ENCODE peak calls at places on chromosome 3, in seven cellular contexts. One of them, this sample, is unnamed.

GRCh38 chr3:159807137-159808028 is 181.3 kb upstream of the IL12A start:
- DNase-seq in lower lobe of right lung: no peak
- DNase-seq in caudate nucleus: no peak
- DNase-seq in A549: no peak
- DNase-seq in tibial artery: no peak
- DNase-seq in endodermal cell: no peak
- DNase-seq in H9: no peak
- DNase-seq in this sample: no peak

GRCh38 chr3:50172615-50173220 is 17.6 kb downstream of the SEMA3F start:
- DNase-seq in A549: no peak
- DNase-seq in lower lobe of right lung: no peak
- DNase-seq in H9: no peak
- DNase-seq in caudate nucleus: no peak
- DNase-seq in endodermal cell: no peak
- DNase-seq in tibial artery: no peak
- DNase-seq in this sample: no peak

GRCh38 chr3:194265505-194265892 is 85.6 kb downstream of the CPN2 start:
- DNase-seq in caudate nucleus: peak
- DNase-seq in lower lobe of right lung: peak
- DNase-seq in H9: peak
- DNase-seq in tibial artery: peak
- DNase-seq in endodermal cell: peak
- DNase-seq in A549: no peak
- DNase-seq in this sample: no peak

GRCh38 chr3:118629821-118630220 is 404.8 kb downstream of the IGSF11 start:
- DNase-seq in tibial artery: no peak
- DNase-seq in H9: no peak
- DNase-seq in caudate nucleus: no peak
- DNase-seq in endodermal cell: no peak
- DNase-seq in A549: no peak
- DNase-seq in lower lobe of right lung: no peak
- DNase-seq in this sample: no peak

GRCh38 chr3:32355892-32356291 is 35.8 kb upstream of the CMTM7 start:
- DNase-seq in lower lobe of right lung: no peak
- DNase-seq in A549: no peak
- DNase-seq in tibial artery: no peak
- DNase-seq in H9: no peak
- DNase-seq in caudate nucleus: no peak
- DNase-seq in endodermal cell: no peak
- DNase-seq in this sample: no peak

GRCh38 chr3:127961963-127962362 is 46.9 kb downstream of the KBTBD12 start:
- DNase-seq in tibial artery: no peak
- DNase-seq in H9: no peak
- DNase-seq in endodermal cell: peak
- DNase-seq in lower lobe of right lung: no peak
- DNase-seq in caudate nucleus: no peak
- DNase-seq in A549: peak
- DNase-seq in this sample: no peak

GRCh38 chr3:197322149-197322548 is 23.7 kb upstream of the DLG1 start:
- DNase-seq in caudate nucleus: no peak
- DNase-seq in tibial artery: no peak
- DNase-seq in lower lobe of right lung: no peak
- DNase-seq in H9: no peak
- DNase-seq in A549: no peak
- DNase-seq in endodermal cell: no peak
- DNase-seq in this sample: no peak

GRCh38 chr3:52154135-52155094 is at the start of gene POC1A:
- DNase-seq in endodermal cell: peak
- DNase-seq in H9: peak
- DNase-seq in caudate nucleus: peak
- DNase-seq in lower lobe of right lung: peak
- DNase-seq in tibial artery: peak
- DNase-seq in A549: peak
- DNase-seq in this sample: peak

GRCh38 chr3:41120461-41120860 is 78.8 kb upstream of the CTNNB1 start:
- DNase-seq in H9: no peak
- DNase-seq in A549: no peak
- DNase-seq in caudate nucleus: no peak
- DNase-seq in tibial artery: no peak
- DNase-seq in endodermal cell: no peak
- DNase-seq in lower lobe of right lung: no peak
- DNase-seq in this sample: no peak

GRCh38 chr3:113153499-113154107 is 57.8 kb upstream of the BOC start:
- DNase-seq in tibial artery: no peak
- DNase-seq in lower lobe of right lung: no peak
- DNase-seq in A549: no peak
- DNase-seq in H9: no peak
- DNase-seq in caudate nucleus: no peak
- DNase-seq in endodermal cell: no peak
- DNase-seq in this sample: no peak

GRCh38 chr3:43773273-43774104 is 82.8 kb downstream of the ABHD5 start:
- DNase-seq in A549: peak
- DNase-seq in H9: peak
- DNase-seq in tibial artery: peak
- DNase-seq in caudate nucleus: no peak
- DNase-seq in lower lobe of right lung: peak
- DNase-seq in endodermal cell: peak
- DNase-seq in this sample: no peak

GRCh38 chr3:17602126-17602525 is 140.3 kb downstream of the TBC1D5 start:
- DNase-seq in caudate nucleus: no peak
- DNase-seq in tibial artery: no peak
- DNase-seq in lower lobe of right lung: no peak
- DNase-seq in A549: peak
- DNase-seq in endodermal cell: no peak
- DNase-seq in H9: no peak
- DNase-seq in this sample: no peak

GRCh38 chr3:63877737-63878393 is 14.2 kb downstream of the ATXN7 start:
- DNase-seq in lower lobe of right lung: no peak
- DNase-seq in caudate nucleus: no peak
- DNase-seq in tibial artery: no peak
- DNase-seq in H9: no peak
- DNase-seq in endodermal cell: no peak
- DNase-seq in A549: no peak
- DNase-seq in this sample: no peak

GRCh38 chr3:27368831-27369607 is at the start of gene NEK10:
- DNase-seq in tibial artery: peak
- DNase-seq in caudate nucleus: peak
- DNase-seq in endodermal cell: peak
- DNase-seq in lower lobe of right lung: peak
- DNase-seq in H9: peak
- DNase-seq in A549: peak
- DNase-seq in this sample: peak

GRCh38 chr3:182527745-182528144 is 265.6 kb upstream of the ATP11B start:
- DNase-seq in tibial artery: no peak
- DNase-seq in H9: no peak
- DNase-seq in lower lobe of right lung: no peak
- DNase-seq in caudate nucleus: no peak
- DNase-seq in endodermal cell: no peak
- DNase-seq in A549: peak
- DNase-seq in this sample: no peak

GRCh38 chr3:19937459-19938362 is 3.7 kb upstream of the EFHB start:
- DNase-seq in endodermal cell: no peak
- DNase-seq in lower lobe of right lung: no peak
- DNase-seq in tibial artery: no peak
- DNase-seq in H9: no peak
- DNase-seq in A549: no peak
- DNase-seq in caudate nucleus: no peak
- DNase-seq in this sample: no peak

GRCh38 chr3:193780371-193780770 is 187.4 kb downstream of the OPA1 start:
- DNase-seq in tibial artery: no peak
- DNase-seq in H9: no peak
- DNase-seq in lower lobe of right lung: no peak
- DNase-seq in endodermal cell: no peak
- DNase-seq in A549: no peak
- DNase-seq in caudate nucleus: no peak
- DNase-seq in this sample: no peak

GRCh38 chr3:159486580-159486979 is 502.1 kb upstream of the IL12A start:
- DNase-seq in H9: peak
- DNase-seq in endodermal cell: peak
- DNase-seq in lower lobe of right lung: no peak
- DNase-seq in A549: peak
- DNase-seq in caudate nucleus: no peak
- DNase-seq in tibial artery: no peak
- DNase-seq in this sample: peak

GRCh38 chr3:186365202-186365974 is 3.4 kb upstream of the DGKG start:
- DNase-seq in A549: no peak
- DNase-seq in tibial artery: peak
- DNase-seq in endodermal cell: no peak
- DNase-seq in lower lobe of right lung: no peak
- DNase-seq in caudate nucleus: peak
- DNase-seq in H9: no peak
- DNase-seq in this sample: peak

GRCh38 chr3:129311054-129311902 is 32.6 kb downstream of the HMCES start:
- DNase-seq in caudate nucleus: no peak
- DNase-seq in A549: no peak
- DNase-seq in endodermal cell: peak
- DNase-seq in lower lobe of right lung: no peak
- DNase-seq in tibial artery: no peak
- DNase-seq in H9: no peak
- DNase-seq in this sample: no peak
- H3K27ac ChIP-seq in caudate nucleus: no peak
- H3K27ac ChIP-seq in A549: no peak
- H3K27ac ChIP-seq in endodermal cell: no peak
- H3K27ac ChIP-seq in lower lobe of right lung: no peak
- H3K27ac ChIP-seq in tibial artery: no peak
- H3K27ac ChIP-seq in H9: no peak
- H3K27ac ChIP-seq in this sample: no peak

GRCh38 chr3:21752749-21753347 is 1.8 kb upstream of the ZNF385D start:
- DNase-seq in endodermal cell: no peak
- DNase-seq in caudate nucleus: no peak
- DNase-seq in tibial artery: peak
- DNase-seq in lower lobe of right lung: no peak
- DNase-seq in H9: no peak
- DNase-seq in A549: peak
- DNase-seq in this sample: peak

GRCh38 chr3:21751891-21752290 is 881 bp upstream of the ZNF385D start:
- DNase-seq in endodermal cell: no peak
- DNase-seq in H9: no peak
- DNase-seq in A549: no peak
- DNase-seq in lower lobe of right lung: no peak
- DNase-seq in caudate nucleus: no peak
- DNase-seq in tibial artery: no peak
- DNase-seq in this sample: no peak

GRCh38 chr3:21750831-21751391 is at the start of gene ZNF385D:
- DNase-seq in A549: no peak
- DNase-seq in caudate nucleus: peak
- DNase-seq in endodermal cell: peak
- DNase-seq in H9: peak
- DNase-seq in lower lobe of right lung: peak
- DNase-seq in tibial artery: peak
- DNase-seq in this sample: peak

GRCh38 chr3:21747376-21747775 is 3.6 kb downstream of the ZNF385D start:
- DNase-seq in endodermal cell: no peak
- DNase-seq in H9: no peak
- DNase-seq in A549: no peak
- DNase-seq in tibial artery: no peak
- DNase-seq in lower lobe of right lung: no peak
- DNase-seq in caudate nucleus: no peak
- DNase-seq in this sample: no peak

DNA sequence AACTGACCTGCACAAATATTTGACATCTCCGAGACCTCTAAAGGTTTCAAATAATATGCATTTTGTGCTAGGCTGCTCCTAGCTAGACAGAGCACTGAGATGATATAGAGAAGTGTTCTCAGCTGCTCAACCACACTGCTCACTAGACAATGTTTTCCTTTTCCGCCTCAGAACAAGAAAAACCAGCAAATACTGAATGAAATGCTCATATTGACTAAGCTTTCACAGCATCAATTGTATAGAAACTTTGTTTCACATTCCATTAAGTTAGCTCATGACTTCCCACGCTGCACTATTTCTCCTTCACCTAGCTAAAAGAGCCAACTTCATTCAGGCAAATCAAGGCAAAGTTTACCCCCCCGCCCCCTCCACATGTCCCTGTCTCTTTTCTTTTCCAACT is 719 bp downstream of the ZNF385D start:
- DNase-seq in H9: no peak
- DNase-seq in caudate nucleus: no peak
- DNase-seq in lower lobe of right lung: no peak
- DNase-seq in A549: no peak
- DNase-seq in tibial artery: no peak
- DNase-seq in endodermal cell: no peak
- DNase-seq in this sample: no peak
- H3K27ac ChIP-seq in H9: no peak
- H3K27ac ChIP-seq in caudate nucleus: no peak
- H3K27ac ChIP-seq in lower lobe of right lung: no peak
- H3K27ac ChIP-seq in A549: no peak
- H3K27ac ChIP-seq in tibial artery: peak
- H3K27ac ChIP-seq in endodermal cell: no peak
- H3K27ac ChIP-seq in this sample: no peak

GRCh38 chr3:104460477-104461406 is 906.0 kb upstream of the ALCAM start:
- DNase-seq in endodermal cell: peak
- DNase-seq in caudate nucleus: no peak
- DNase-seq in H9: peak
- DNase-seq in tibial artery: no peak
- DNase-seq in A549: no peak
- DNase-seq in lower lobe of right lung: no peak
- DNase-seq in this sample: no peak
- H3K27ac ChIP-seq in endodermal cell: no peak
- H3K27ac ChIP-seq in caudate nucleus: no peak
- H3K27ac ChIP-seq in H9: no peak
- H3K27ac ChIP-seq in tibial artery: no peak
- H3K27ac ChIP-seq in A549: no peak
- H3K27ac ChIP-seq in lower lobe of right lung: no peak
- H3K27ac ChIP-seq in this sample: no peak

GRCh38 chr3:169453256-169454059 is 210.1 kb downstream of the MECOM start:
- DNase-seq in lower lobe of right lung: no peak
- DNase-seq in endodermal cell: no peak
- DNase-seq in H9: no peak
- DNase-seq in tibial artery: no peak
- DNase-seq in A549: no peak
- DNase-seq in caudate nucleus: no peak
- DNase-seq in this sample: peak

GRCh38 chr3:169454823-169455222 is 208.7 kb downstream of the MECOM start:
- DNase-seq in lower lobe of right lung: no peak
- DNase-seq in tibial artery: no peak
- DNase-seq in endodermal cell: no peak
- DNase-seq in caudate nucleus: no peak
- DNase-seq in A549: no peak
- DNase-seq in H9: no peak
- DNase-seq in this sample: no peak

GRCh38 chr3:169454060-169454317 is 209.5 kb downstream of the MECOM start:
- DNase-seq in endodermal cell: no peak
- DNase-seq in H9: no peak
- DNase-seq in lower lobe of right lung: no peak
- DNase-seq in caudate nucleus: no peak
- DNase-seq in tibial artery: no peak
- DNase-seq in A549: no peak
- DNase-seq in this sample: no peak

GRCh38 chr3:169456900-169457299 is 206.6 kb downstream of the MECOM start:
- DNase-seq in lower lobe of right lung: no peak
- DNase-seq in H9: no peak
- DNase-seq in A549: no peak
- DNase-seq in endodermal cell: peak
- DNase-seq in tibial artery: no peak
- DNase-seq in caudate nucleus: no peak
- DNase-seq in this sample: peak

DNA sequence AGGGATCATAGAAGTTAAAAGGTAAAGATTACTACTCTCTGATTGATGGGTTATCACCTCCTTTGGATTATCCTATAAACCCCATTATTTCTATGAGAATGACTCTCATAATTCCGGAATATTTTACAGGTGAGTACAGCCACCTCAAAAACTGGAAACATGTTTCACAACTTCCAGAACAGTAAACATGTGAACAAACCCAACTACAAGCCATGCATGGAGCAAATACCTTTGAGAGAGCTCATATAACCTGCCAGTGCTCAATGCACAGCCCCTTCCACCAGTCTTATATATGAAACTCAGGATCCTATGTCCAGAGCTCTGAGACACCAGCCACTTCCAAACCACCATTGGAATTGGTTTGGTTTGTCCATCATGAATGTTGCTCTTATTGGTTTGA is 208.0 kb downstream of the MECOM start:
- DNase-seq in caudate nucleus: no peak
- DNase-seq in H9: no peak
- DNase-seq in tibial artery: no peak
- DNase-seq in A549: no peak
- DNase-seq in lower lobe of right lung: no peak
- DNase-seq in endodermal cell: no peak
- DNase-seq in this sample: no peak
- H3K27ac ChIP-seq in caudate nucleus: no peak
- H3K27ac ChIP-seq in H9: no peak
- H3K27ac ChIP-seq in tibial artery: no peak
- H3K27ac ChIP-seq in A549: no peak
- H3K27ac ChIP-seq in lower lobe of right lung: no peak
- H3K27ac ChIP-seq in endodermal cell: no peak
- H3K27ac ChIP-seq in this sample: no peak

This sample was measured in WERI-Rb-1.